ENCODE peak calls at places on chromosome 5, in five cellular contexts. P, X, M, C and E are unnamed samples.

GRCh38 chr5:113757508-113757907 is 244.0 kb downstream of the YTHDC2 start:
- DNase-seq in M (no peak), P (no peak), C (no peak), X (no peak), E (no peak)

GRCh38 chr5:121640298-121640697 is 211.4 kb upstream of the FTMT start:
- DNase-seq in M (no peak), P (no peak), X (no peak), C (no peak), E (no peak)

GRCh38 chr5:75034137-75034739 is 18.1 kb downstream of the GCNT4 start:
- DNase-seq in C (no peak), M (no peak), X (no peak), P (no peak), E (no peak)

GRCh38 chr5:104400941-104401340 is 838.4 kb upstream of the NUDT12 start:
- DNase-seq in M (no peak), X (no peak), P (no peak), C (no peak), E (no peak)

GRCh38 chr5:38319486-38319885 is 61.1 kb downstream of the EGFLAM start:
- DNase-seq in C (no peak), X (no peak), P (no peak), M (no peak), E (no peak)

GRCh38 chr5:91418158-91418557 is 35.0 kb upstream of the ARRDC3 start:
- DNase-seq in C (no peak), P (no peak), X (no peak), M (no peak), E (no peak)

GRCh38 chr5:73336366-73336765 is 112.2 kb downstream of the FOXD1 start:
- DNase-seq in P (no peak), M (no peak), X (no peak), C (no peak), E (no peak)

GRCh38 chr5:119032653-119033052 is 38.2 kb upstream of the DMXL1 start:
- DNase-seq in P (no peak), M (peak; percentile 35), C (no peak), X (no peak), E (peak; percentile 32)

GRCh38 chr5:57171818-57172465 is 1.9 kb upstream of the GPBP1 start:
- DNase-seq in X (no peak), C (no peak), P (no peak), M (no peak), E (no peak)

GRCh38 chr5:112232651-112233050 is 186.4 kb downstream of the EPB41L4A start:
- DNase-seq in P (no peak), M (no peak), X (no peak), C (no peak), E (no peak)

DNA sequence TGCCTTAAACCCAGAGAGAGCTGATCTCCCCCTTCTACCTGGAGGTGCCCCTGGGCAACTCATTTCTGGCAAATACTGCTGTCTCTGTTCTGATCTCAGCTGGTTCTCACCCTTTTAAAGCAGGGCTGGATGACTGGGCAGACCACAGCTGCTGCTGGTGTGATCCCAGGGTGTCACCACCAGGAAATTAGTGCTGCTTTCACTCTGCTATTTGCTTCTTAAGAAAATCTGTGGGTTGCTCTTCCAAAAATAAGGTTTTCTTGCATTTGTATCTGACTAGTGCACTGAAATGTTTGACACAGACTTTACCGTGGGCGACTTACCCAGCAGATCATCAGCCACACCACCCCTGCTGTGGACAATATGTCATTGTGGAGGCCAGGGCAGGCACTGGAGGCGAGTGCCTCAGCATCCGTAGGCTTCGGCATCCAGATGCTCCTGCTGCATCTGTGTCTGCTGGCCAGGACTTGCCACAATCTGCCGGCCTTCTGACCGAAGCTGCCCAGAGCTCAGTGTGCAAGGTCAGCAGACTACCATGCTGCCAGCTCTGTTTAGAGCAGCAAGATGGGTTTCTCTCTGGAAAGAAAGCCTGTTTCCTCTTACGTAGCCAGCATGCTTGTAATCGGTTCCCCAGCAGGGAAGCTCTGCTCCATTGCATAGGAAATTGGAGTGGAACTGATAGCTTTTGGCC is 13.6 kb downstream of the ARHGAP26 start:
- DNase-seq in X (no peak), C (no peak), M (peak; percentile 28), P (no peak), E (no peak)
- TF ChIP-seq CTCF in X (no peak), C (no peak), M (no peak), P (no peak), E (no peak)

DNA sequence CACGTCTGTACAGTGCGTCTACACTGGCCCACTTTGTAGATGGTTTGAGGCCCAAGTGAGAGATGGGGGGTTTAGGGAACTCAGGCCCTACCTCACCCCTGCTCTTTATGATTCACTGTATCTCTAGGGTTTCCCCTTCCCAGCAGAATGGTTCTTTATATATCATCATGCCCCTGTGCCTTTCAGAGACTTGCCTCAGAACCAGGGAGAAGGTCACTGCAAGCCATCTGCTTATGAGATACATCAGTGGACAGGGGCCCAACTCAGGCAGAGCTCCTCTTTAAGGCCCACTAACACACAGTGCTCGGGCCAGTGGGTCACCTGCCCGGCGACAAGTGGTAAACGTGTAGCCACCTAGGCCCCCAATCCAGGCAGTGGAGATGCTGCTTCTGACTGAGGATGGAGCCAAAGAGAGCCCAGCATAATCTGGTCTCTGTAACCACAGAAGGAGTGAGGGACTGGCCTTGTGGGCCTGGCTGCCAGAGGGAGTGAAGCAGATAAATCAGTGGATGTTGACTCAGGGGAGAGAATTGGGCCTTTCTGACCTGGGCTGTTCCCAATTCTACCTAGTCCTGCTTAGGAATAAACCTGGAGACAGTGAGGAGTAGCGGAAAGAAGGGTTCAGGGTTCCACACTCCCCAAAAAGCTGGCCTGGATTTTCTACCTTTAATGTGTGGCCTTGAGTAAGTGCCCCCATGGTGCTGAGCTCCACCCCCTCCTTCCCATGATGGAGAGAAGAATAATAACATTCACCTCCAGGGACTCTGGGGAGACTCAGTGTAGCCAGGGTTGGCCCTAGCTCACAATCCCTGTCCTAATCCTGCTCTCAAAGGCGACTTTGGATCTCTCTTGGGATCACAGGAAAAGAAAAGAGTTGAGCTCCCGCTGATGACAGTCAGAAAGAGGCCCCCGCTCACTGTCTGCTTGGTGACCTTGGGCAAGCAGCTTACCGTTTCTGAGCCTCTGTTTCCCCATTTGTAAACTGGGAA is 2.8 kb upstream of the DUSP1 start:
- DNase-seq in M (no peak), C (no peak), X (no peak), P (no peak), E (no peak)
- TF ChIP-seq CTCF in M (no peak), C (no peak), X (no peak), P (no peak), E (no peak)

GRCh38 chr5:133967124-133967523 is 1.3 kb downstream of the C5orf15 start:
- DNase-seq in C (no peak), M (no peak), X (no peak), P (no peak), E (no peak)

GRCh38 chr5:133967715-133968056 is 739 bp downstream of the C5orf15 start:
- DNase-seq in M (no peak), X (no peak), P (no peak), C (no peak), E (no peak)

GRCh38 chr5:133969654-133970324 is 1.4 kb upstream of the C5orf15 start:
- DNase-seq in M (peak; percentile 34), P (no peak), C (no peak), X (peak; percentile 34), E (no peak)

GRCh38 chr5:133970325-133970671 is 1.9 kb upstream of the C5orf15 start:
- DNase-seq in P (no peak), C (no peak), X (no peak), M (no peak), E (no peak)

DNA sequence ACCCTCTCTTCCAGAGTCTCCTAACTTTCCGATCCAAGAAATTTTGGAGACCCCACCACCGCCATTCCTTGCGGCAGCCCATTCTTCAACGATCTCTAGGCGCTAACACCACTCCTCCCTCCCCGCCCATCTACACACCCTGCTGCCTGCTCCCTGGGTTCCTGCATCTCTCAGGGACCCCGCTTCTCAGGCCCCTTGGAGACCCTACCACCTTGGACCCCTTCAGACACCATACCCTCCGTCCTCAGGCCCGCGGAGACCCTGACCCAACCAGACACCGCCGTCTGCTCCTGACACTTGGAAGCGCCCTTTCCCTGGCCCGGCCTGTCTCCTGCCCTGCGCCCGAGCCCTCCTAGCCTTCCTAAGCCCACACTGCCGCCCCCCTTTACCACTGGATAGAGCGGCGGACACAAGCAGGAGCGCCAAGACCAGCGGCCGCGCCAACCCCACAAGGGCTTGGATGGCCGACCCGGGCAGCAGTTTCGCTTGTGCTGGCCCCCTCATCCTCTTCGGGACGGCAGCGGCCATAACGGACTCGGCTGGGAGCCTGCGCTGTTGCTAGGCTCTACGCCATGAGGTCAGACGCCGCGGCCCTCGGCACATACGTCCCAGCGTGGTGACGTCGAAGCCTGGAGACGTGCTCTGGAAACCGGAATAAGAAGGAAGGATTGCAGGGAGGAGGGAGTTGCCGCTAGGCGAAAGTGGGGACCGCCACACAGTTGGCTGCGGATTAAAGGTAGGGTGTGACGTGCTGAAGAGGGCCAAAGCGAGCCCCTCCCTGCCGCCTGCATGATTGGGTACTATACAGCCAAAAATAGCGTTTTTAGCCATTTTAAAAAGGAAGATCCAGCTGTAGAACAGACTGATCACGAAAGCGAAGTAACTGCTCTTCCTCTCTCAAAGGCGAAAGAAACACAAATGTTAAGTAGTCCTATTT is at the start of gene C5orf15:
- DNase-seq in M (peak; percentile 92), X (peak; percentile 86), C (peak; percentile 92), P (peak; percentile 92), E (peak; percentile 92)
- TF ChIP-seq CTCF in M (no peak), X (no peak), C (no peak), P (peak; percentile 29), E (no peak)

DNA sequence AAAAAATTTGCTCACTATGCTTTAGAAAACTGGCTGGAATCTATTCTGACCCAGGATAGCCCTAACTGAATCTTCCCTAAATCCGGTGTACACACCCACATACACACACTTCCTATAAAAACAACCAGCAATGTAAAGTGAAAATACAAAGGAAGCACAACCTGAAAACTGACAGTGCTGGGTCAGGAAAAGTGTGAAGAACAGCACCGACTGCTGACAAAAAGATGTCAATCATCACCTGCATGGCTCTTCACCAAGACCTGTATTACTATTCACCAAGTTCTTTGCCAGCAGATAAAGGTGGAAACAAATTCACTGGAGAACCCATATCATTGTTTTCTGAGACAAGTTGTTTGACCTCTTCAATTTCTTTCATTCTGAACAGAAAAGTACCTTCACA is 293.8 kb upstream of the GRAMD2B start:
- DNase-seq in M (no peak), X (no peak), P (no peak), C (no peak), E (no peak)
- TF ChIP-seq CTCF in M (no peak), X (no peak), P (no peak), C (no peak), E (no peak)